ENCODE peak calls at places on chromosomes 6 and 20, in four cellular contexts. S, R, N and B are unnamed samples.

GRCh38 chr6:12334524-12335130 is 44.5 kb downstream of the EDN1 start:
- DNase-seq in R (no peak), N (no peak), S (no peak), B (no peak)

GRCh38 chr6:75234126-75234865 is 9.3 kb downstream of the COX7A2 start:
- DNase-seq in S (no peak), R (no peak), N (no peak), B (no peak)

GRCh38 chr6:106134906-106135634 is 48.9 kb downstream of the PRDM1 start:
- DNase-seq in N (no peak), R (no peak), S (peak; percentile 83), B (no peak)

GRCh38 chr6:16511048-16511660 is 250.1 kb downstream of the ATXN1 start:
- DNase-seq in N (peak; percentile 48), S (peak; percentile 43), R (peak; percentile 19), B (no peak)

GRCh38 chr6:161429921-161430490 is 156.1 kb upstream of the AGPAT4 start:
- DNase-seq in R (no peak), S (no peak), N (no peak), B (no peak)

GRCh38 chr20:41009960-41010359 is 18.7 kb upstream of the TOP1 start:
- DNase-seq in S (no peak), R (no peak), N (no peak), B (peak; percentile 65)

GRCh38 chr6:41970436-41970846 is 28.8 kb upstream of the CCND3 start:
- DNase-seq in N (no peak), S (peak; percentile 50), R (no peak), B (no peak)

GRCh38 chr20:58054744-58055373 is 173.6 kb downstream of the ANKRD60 start:
- DNase-seq in R (no peak), S (no peak), N (no peak), B (no peak)

GRCh38 chr6:133254552-133255228 is 13.5 kb downstream of the EYA4 start:
- DNase-seq in S (peak; percentile 11), R (no peak), N (no peak), B (no peak)

GRCh38 chr6:1337791-1338190 is 25.9 kb downstream of the FOXQ1 start:
- DNase-seq in N (no peak), S (no peak), R (peak; percentile 56), B (no peak)

GRCh38 chr20:55678126-55678525 is 327.2 kb downstream of the CBLN4 start:
- DNase-seq in R (no peak), S (no peak), N (no peak), B (no peak)

GRCh38 chr6:13624871-13625288 is 9.7 kb downstream of the NOL7 start:
- DNase-seq in R (no peak), N (peak; percentile 69), S (peak; percentile 48), B (no peak)

GRCh38 chr20:20213722-20214121 is 154.2 kb upstream of the INSM1 start:
- DNase-seq in N (no peak), R (no peak), S (no peak), B (no peak)

GRCh38 chr6:2534406-2535139 is 216.1 kb downstream of the MYLK4 start:
- DNase-seq in R (no peak), N (no peak), S (no peak), B (no peak)

GRCh38 chr20:62168061-62168460 is 14.8 kb upstream of the MTG2 start:
- DNase-seq in S (no peak), R (no peak), N (no peak), B (no peak)

GRCh38 chr20:63093966-63094766 is 87.4 kb upstream of the BHLHE23 start:
- DNase-seq in S (no peak), N (no peak), R (no peak), B (no peak)

GRCh38 chr6:63565058-63565726 is 7.1 kb upstream of the LOC128125822 start:
- DNase-seq in S (no peak), N (no peak), R (no peak), B (no peak)

GRCh38 chr6:152124432-152125074 is 317.1 kb downstream of the ESR1 start:
- DNase-seq in S (peak; percentile 46), R (no peak), N (peak; percentile 56), B (peak; percentile 49)

GRCh38 chr6:26571592-26572296 is 25.0 kb upstream of the ABT1 start:
- DNase-seq in S (peak; percentile 97), N (peak; percentile 85), R (peak; percentile 79), B (no peak)

GRCh38 chr20:43430265-43430664 is 27.4 kb upstream of the SRSF6 start:
- DNase-seq in S (no peak), R (no peak), N (no peak), B (no peak)

GRCh38 chr6:85033547-85033946 is 269.1 kb upstream of the TBX18 start:
- DNase-seq in N (no peak), S (no peak), R (no peak), B (no peak)